ENCODE peak calls at places on chromosomes 6 and 20, in ten cellular contexts. M is testis; P is foreskin fibroblast; F is uterus; A is Kasumi-1; W is activated CD8-positive, alpha-beta T cell treated with anti-CD3 and anti-CD28 coated beads, Interleukin-2, amount 10 ng/mL, durations not matched to agents 7 days and 5 days; R is GM20000; L is HS-5; C is caudate nucleus; J is left ventricle myocardium superior. N is an unnamed sample.

GRCh38 chr20:19265646-19266374 is 53.4 kb downstream of the SLC24A3 start:
- DNase-seq in P (no peak), R (peak), C (no peak), A (no peak), M (peak), J (no peak), W (no peak), L (no peak), F (no peak), N (no peak)

GRCh38 chr20:56358070-56358469 is 704 bp upstream of the FAM210B start:
- DNase-seq in L (no peak), J (no peak), F (no peak), M (no peak), C (no peak), P (peak), W (no peak), R (no peak), A (no peak), N (no peak)

GRCh38 chr6:26088344-26088743 is 1.1 kb downstream of the HFE start:
- DNase-seq in C (no peak), A (no peak), F (peak), J (peak), W (no peak), M (peak), L (no peak), R (no peak), P (no peak), N (peak)

GRCh38 chr6:115444079-115444478 is 616.6 kb downstream of the FRK start:
- DNase-seq in L (no peak), M (no peak), R (no peak), A (no peak), W (no peak), J (no peak), P (no peak), F (no peak), C (no peak), N (no peak)

GRCh38 chr6:151391471-151392428 is at the start of gene ZBTB2:
- DNase-seq in R (peak), P (peak), W (peak), F (peak), M (peak), A (peak), L (no peak), C (peak), J (peak), N (peak)

GRCh38 chr6:13760307-13760706 is 48.7 kb upstream of the RANBP9 start:
- DNase-seq in J (no peak), P (no peak), F (no peak), C (no peak), A (no peak), W (no peak), L (no peak), M (no peak), R (no peak), N (no peak)

GRCh38 chr6:148451690-148452089 is 109.1 kb downstream of the SASH1 start:
- DNase-seq in F (no peak), J (no peak), M (no peak), L (no peak), R (no peak), A (no peak), C (no peak), W (peak), P (no peak), N (no peak)

GRCh38 chr6:169854083-169854725 is 102.8 kb downstream of the ERMARD start:
- DNase-seq in M (peak), P (no peak), J (no peak), F (no peak), R (no peak), A (no peak), C (no peak), L (no peak), W (no peak), N (no peak)

GRCh38 chr6:1024587-1024986 is 287.3 kb upstream of the FOXQ1 start:
- DNase-seq in C (no peak), P (peak), A (no peak), W (no peak), F (no peak), L (peak), J (no peak), R (no peak), M (no peak), N (peak)

GRCh38 chr20:24831232-24831631 is 117.8 kb upstream of the CST7 start:
- DNase-seq in M (no peak), P (no peak), A (no peak), C (no peak), F (no peak), R (no peak), J (no peak), W (no peak), L (no peak), N (no peak)

GRCh38 chr6:21111399-21111725 is 482.2 kb upstream of the SOX4 start:
- DNase-seq in R (no peak), J (no peak), W (no peak), A (no peak), P (no peak), L (no peak), F (no peak), C (no peak), M (no peak), N (no peak)

GRCh38 chr6:4983322-4983721 is 20.5 kb downstream of the RPP40 start:
- DNase-seq in R (no peak), W (no peak), L (no peak), P (no peak), M (no peak), C (no peak), F (no peak), J (no peak), A (no peak), N (no peak)

GRCh38 chr6:57221191-57221935 is 744 bp downstream of the RAB23 start:
- DNase-seq in J (peak), P (peak), M (peak), C (peak), W (peak), F (peak), R (peak), L (peak), A (peak), N (peak)

GRCh38 chr6:4560225-4561077 is 215.8 kb upstream of the CDYL start:
- DNase-seq in F (no peak), P (no peak), C (no peak), L (no peak), J (no peak), W (no peak), R (no peak), A (peak), M (no peak), N (no peak)

GRCh38 chr20:49724637-49725606 is 11.2 kb upstream of the B4GALT5 start:
- DNase-seq in F (peak), C (no peak), A (peak), M (peak), L (no peak), J (peak), R (no peak), P (peak), W (no peak), N (peak)

GRCh38 chr6:73579851-73580246 is 59.0 kb upstream of the EEF1A1 start:
- DNase-seq in R (no peak), P (peak), A (no peak), J (no peak), W (no peak), M (peak), C (peak), L (peak), F (peak), N (peak)

GRCh38 chr6:155247618-155248017 is 16.2 kb upstream of the CLDN20 start:
- DNase-seq in R (no peak), L (peak), C (no peak), W (no peak), J (no peak), M (no peak), P (peak), A (no peak), F (no peak), N (peak)

GRCh38 chr6:151804585-151805285 is 2.7 kb upstream of the ESR1 start:
- DNase-seq in J (no peak), C (no peak), F (no peak), M (no peak), L (no peak), A (no peak), P (no peak), W (no peak), R (no peak), N (no peak)

GRCh38 chr6:130018292-130018829 is at the start of gene L3MBTL3:
- DNase-seq in R (peak), A (peak), L (peak), J (peak), F (peak), W (peak), P (peak), M (peak), C (peak), N (peak)

GRCh38 chr6:16086970-16087369 is 41.9 kb upstream of the MYLIP start:
- DNase-seq in L (no peak), C (no peak), A (no peak), F (no peak), J (no peak), P (no peak), R (no peak), M (no peak), W (no peak), N (no peak)

GRCh38 chr6:1931817-1932216 is 313.6 kb downstream of the GMDS start:
- DNase-seq in F (no peak), C (no peak), P (no peak), J (no peak), L (no peak), A (no peak), R (no peak), W (no peak), M (no peak), N (no peak)

GRCh38 chr6:2004888-2005287 is 240.5 kb downstream of the GMDS start:
- DNase-seq in W (no peak), C (no peak), J (no peak), A (no peak), R (no peak), F (no peak), L (no peak), M (no peak), P (no peak), N (no peak)

GRCh38 chr6:100803264-100803663 is 77.9 kb downstream of the ASCC3 start:
- DNase-seq in J (no peak), L (no peak), F (no peak), W (no peak), C (no peak), M (no peak), P (no peak), R (no peak), A (no peak), N (no peak)

GRCh38 chr20:4592316-4593148 is 129.2 kb upstream of the PRND start:
- DNase-seq in R (peak), P (no peak), L (no peak), M (peak), J (peak), F (no peak), W (peak), A (peak), C (no peak), N (peak)

GRCh38 chr20:41101660-41102059 is 35.7 kb upstream of the PLCG1 start:
- DNase-seq in R (no peak), A (no peak), P (no peak), F (no peak), J (no peak), C (no peak), M (no peak), W (no peak), L (no peak), N (no peak)

GRCh38 chr20:25061821-25062530 is 4.0 kb upstream of the ACSS1 start:
- DNase-seq in A (no peak), C (no peak), J (no peak), M (no peak), F (peak), L (no peak), P (no peak), R (no peak), W (no peak), N (no peak)

GRCh38 chr6:24524801-24525200 is 30.0 kb downstream of the ALDH5A1 start:
- DNase-seq in A (peak), C (no peak), L (peak), J (no peak), P (peak), M (peak), F (no peak), R (peak), W (peak), N (peak)

GRCh38 chr6:34462561-34462971 is 3.3 kb upstream of the PACSIN1 start:
- DNase-seq in P (peak), W (no peak), A (no peak), M (no peak), F (no peak), L (no peak), C (no peak), J (peak), R (no peak), N (no peak)

GRCh38 chr6:108578595-108579038 is 17.9 kb downstream of the FOXO3 start:
- DNase-seq in P (peak), M (peak), C (no peak), R (no peak), W (no peak), L (no peak), J (no peak), F (no peak), A (no peak), N (peak)

GRCh38 chr20:10111144-10111771 is 76.5 kb downstream of the ANKEF1 start:
- DNase-seq in L (no peak), J (no peak), A (no peak), F (no peak), M (no peak), W (no peak), P (no peak), C (no peak), R (no peak), N (no peak)

GRCh38 chr6:29079203-29079602 is 7.9 kb downstream of the OR2B3 start:
- DNase-seq in P (no peak), R (no peak), J (no peak), L (no peak), M (no peak), W (no peak), A (no peak), F (no peak), C (no peak), N (no peak)

GRCh38 chr20:5535211-5535756 is 214.9 kb upstream of the SHLD1 start:
- DNase-seq in L (peak), C (no peak), P (peak), A (peak), F (no peak), R (no peak), M (no peak), J (no peak), W (no peak), N (peak)

GRCh38 chr6:167047554-167047953 is 48.4 kb downstream of the CEP43 start:
- DNase-seq in L (no peak), C (no peak), P (no peak), F (no peak), M (no peak), J (peak), R (peak), W (peak), A (peak), N (no peak)

GRCh38 chr20:62178316-62179161 is 4.3 kb upstream of the MTG2 start:
- DNase-seq in C (no peak), R (no peak), M (no peak), W (no peak), L (no peak), F (no peak), A (no peak), J (peak), P (no peak), N (no peak)

GRCh38 chr20:51220293-51220706 is 197.4 kb upstream of the KCNG1 start:
- DNase-seq in L (no peak), A (no peak), F (peak), P (no peak), J (peak), C (peak), M (peak), R (peak), W (peak), N (no peak)

GRCh38 chr20:32823737-32824588 is 4.2 kb downstream of the MAPRE1 start:
- DNase-seq in F (no peak), J (no peak), L (no peak), C (no peak), R (no peak), P (peak), A (no peak), W (no peak), M (no peak), N (peak)

GRCh38 chr6:167576798-167577528 is 249.7 kb upstream of the AFDN start:
- DNase-seq in C (no peak), F (no peak), P (no peak), M (peak), W (no peak), L (no peak), R (no peak), J (no peak), A (no peak), N (no peak)

GRCh38 chr6:53634184-53634631 is 31.3 kb downstream of the KLHL31 start:
- DNase-seq in P (no peak), R (no peak), F (no peak), A (no peak), L (no peak), M (no peak), J (no peak), C (no peak), W (no peak), N (no peak)

GRCh38 chr20:4435210-4435609 is 286.5 kb upstream of the PRND start:
- DNase-seq in J (no peak), A (no peak), M (no peak), W (no peak), P (peak), L (peak), R (no peak), F (no peak), C (no peak), N (peak)